ENCODE peak calls at places on chromosomes 4 and X, in eight cellular contexts. Y, M, B, Z, U, R, S and I are unnamed samples.

GRCh38 chr4:136150046-136150445 is 1382.2 kb downstream of the PCDH18 start:
- DNase-seq in Y (no peak), M (no peak), B (no peak), Z (no peak), U (no peak), R (no peak), S (no peak), I (no peak)

GRCh38 chrX:130631011-130631410 is 229.2 kb downstream of the RBMX2 start:
- DNase-seq in Y (no peak), M (no peak), B (no peak), Z (no peak), U (no peak), R (no peak), S (no peak), I (no peak)

GRCh38 chr4:152614337-152614736 is 65.5 kb downstream of the TMEM154 start:
- DNase-seq in Y (no peak), M (no peak), B (no peak), Z (peak), U (no peak), R (no peak), S (peak), I (no peak)

GRCh38 chr4:26858035-26858918 is 2.4 kb upstream of the STIM2 start:
- DNase-seq in Y (no peak), M (no peak), B (no peak), Z (no peak), U (no peak), R (no peak), S (no peak), I (no peak)

GRCh38 chrX:22800360-22800759 is 199.4 kb upstream of the DDX53 start:
- DNase-seq in Y (no peak), M (peak), B (peak), Z (peak), U (peak), R (no peak), S (no peak), I (peak)

GRCh38 chr4:138400528-138400927 is 158.4 kb upstream of the SLC7A11 start:
- DNase-seq in Y (no peak), M (no peak), B (no peak), Z (no peak), U (no peak), R (no peak), S (no peak), I (no peak)

GRCh38 chr4:163895369-163896005 is 401.0 kb downstream of the TMA16 start:
- DNase-seq in Y (no peak), M (no peak), B (no peak), Z (no peak), U (no peak), R (no peak), S (no peak), I (no peak)

GRCh38 chr4:1055721-1056590 is 44.5 kb downstream of the FGFRL1 start:
- DNase-seq in Y (peak), M (peak), B (peak), Z (no peak), U (no peak), R (no peak), S (no peak), I (no peak)

GRCh38 chrX:7235071-7235470 is 87.1 kb upstream of the PUDP start:
- DNase-seq in Y (no peak), M (no peak), B (peak), Z (no peak), U (no peak), R (no peak), S (no peak), I (no peak)

GRCh38 chr4:8182858-8183725 is 16.0 kb upstream of the SH3TC1 start:
- DNase-seq in Y (peak), M (peak), B (peak), Z (peak), U (no peak), R (peak), S (peak), I (no peak)

GRCh38 chr4:122360754-122361153 is 18.1 kb upstream of the ADAD1 start:
- DNase-seq in Y (no peak), M (no peak), B (no peak), Z (no peak), U (no peak), R (no peak), S (no peak), I (no peak)

GRCh38 chr4:159016527-159017137 is 86.2 kb upstream of the RAPGEF2 start:
- DNase-seq in Y (no peak), M (no peak), B (no peak), Z (no peak), U (no peak), R (no peak), S (no peak), I (no peak)

GRCh38 chrX:132413459-132413858 is 75.4 kb downstream of the MBNL3 start:
- DNase-seq in Y (no peak), M (no peak), B (no peak), Z (no peak), U (no peak), R (peak), S (no peak), I (no peak)

GRCh38 chrX:20515841-20516461 is 249.2 kb upstream of the RPS6KA3 start:
- DNase-seq in Y (no peak), M (peak), B (peak), Z (peak), U (peak), R (peak), S (no peak), I (peak)

GRCh38 chr4:90039122-90039521 is 88.1 kb upstream of the CCSER1 start:
- DNase-seq in Y (no peak), M (no peak), B (no peak), Z (no peak), U (no peak), R (no peak), S (no peak), I (no peak)

DNA sequence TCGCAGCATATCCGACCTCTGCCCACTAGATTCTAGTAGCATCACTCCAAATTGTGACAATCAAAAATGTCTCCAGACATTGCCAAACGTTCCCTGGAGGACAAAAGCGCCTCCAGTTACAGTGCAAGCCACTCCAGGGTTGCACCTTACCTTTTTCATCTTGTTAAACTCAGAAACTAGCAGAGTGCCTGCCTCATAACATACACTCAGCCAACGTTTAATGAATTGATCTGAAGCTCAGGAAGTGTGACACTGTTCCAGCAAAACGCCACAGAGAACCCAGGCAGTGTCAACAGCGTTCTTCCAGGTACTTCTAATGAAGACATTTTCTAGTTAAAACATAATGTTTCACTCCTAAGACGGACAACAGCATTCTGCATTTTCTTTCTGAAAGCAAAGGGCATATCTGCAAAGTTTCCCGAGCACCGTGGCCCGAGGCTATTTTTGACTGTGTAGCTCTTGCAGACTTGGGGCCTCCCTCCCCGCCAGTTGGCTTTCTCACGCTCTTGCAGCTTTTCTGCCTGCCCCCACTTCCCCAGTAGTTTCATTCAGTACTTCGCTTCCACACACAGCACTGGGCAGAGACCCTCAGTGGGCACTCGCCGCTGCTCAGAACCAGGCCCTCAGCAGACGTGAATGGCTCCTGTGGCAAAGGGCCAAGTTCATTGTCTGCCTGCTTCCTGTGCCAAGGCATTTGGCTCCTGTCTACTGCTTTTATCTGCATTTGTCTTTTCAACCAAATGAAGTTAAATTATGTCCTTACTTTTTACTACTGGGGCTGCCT is 133.4 kb upstream of the TTC29 start:
- DNase-seq in Y (no peak), M (peak), B (no peak), Z (no peak), U (no peak), R (no peak), S (no peak), I (no peak)
- H3K4me3 ChIP-seq in Y (no peak), M (no peak), B (no peak), Z (no peak), U (no peak), R (no peak), S (no peak), I (no peak)

GRCh38 chr4:131450572-131451209 is 1698.4 kb upstream of the PCDH10 start:
- DNase-seq in Y (no peak), M (no peak), B (no peak), Z (no peak), U (no peak), R (no peak), S (no peak), I (no peak)

DNA sequence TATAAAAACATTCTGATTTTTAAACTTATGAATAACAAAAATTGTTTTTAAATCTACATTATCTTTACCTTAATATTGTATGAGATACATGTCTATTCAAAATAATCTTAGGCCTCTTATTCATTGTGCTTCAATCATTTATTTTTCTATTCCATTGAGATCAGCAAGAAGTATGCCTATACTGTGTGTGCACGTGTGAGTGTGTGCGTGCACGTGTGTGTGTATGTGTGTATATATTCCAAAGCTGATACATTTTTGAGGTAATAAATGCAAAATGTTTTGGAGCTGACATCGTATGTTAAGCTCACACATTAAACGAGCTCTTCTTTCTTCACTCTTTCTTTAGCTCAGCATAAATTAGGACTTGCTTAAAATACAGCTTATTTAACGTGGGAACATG is 1701.2 kb upstream of the PCDH10 start:
- DNase-seq in Y (no peak), M (no peak), B (no peak), Z (no peak), U (no peak), R (no peak), S (no peak), I (no peak)
- TF ChIP-seq CTCF in Y (no peak), M (no peak), B (no peak), Z (no peak), U (no peak), R (no peak), S (no peak), I (no peak)

GRCh38 chrX:100408643-100409315 is 1.3 kb downstream of the PCDH19 start:
- DNase-seq in Y (no peak), M (no peak), B (no peak), Z (no peak), U (no peak), R (no peak), S (no peak), I (no peak)
- H3K4me3 ChIP-seq in Y (peak), M (no peak), B (no peak), Z (no peak), U (no peak), R (no peak), S (no peak), I (no peak)

GRCh38 chr4:107034091-107034698 is 1.9 kb downstream of the DKK2 start:
- DNase-seq in Y (no peak), M (peak), B (peak), Z (no peak), U (no peak), R (no peak), S (no peak), I (no peak)
- TF ChIP-seq CTCF in Y (no peak), M (peak), B (peak), Z (peak), U (peak), R (no peak), S (no peak), I (peak)

GRCh38 chrX:53085661-53086229 is 3.6 kb downstream of the TSPYL2 start:
- DNase-seq in Y (no peak), M (no peak), B (no peak), Z (no peak), U (no peak), R (no peak), S (no peak), I (no peak)

GRCh38 chrX:53089224-53089842 is 4.6 kb upstream of the KANTR start:
- DNase-seq in Y (peak), M (peak), B (peak), Z (peak), U (no peak), R (peak), S (no peak), I (no peak)

GRCh38 chrX:53086464-53086863 is 4.3 kb downstream of the TSPYL2 start:
- DNase-seq in Y (peak), M (peak), B (peak), Z (no peak), U (no peak), R (no peak), S (no peak), I (no peak)

GRCh38 chrX:53087378-53087777 is 5.2 kb downstream of the TSPYL2 start:
- DNase-seq in Y (no peak), M (no peak), B (no peak), Z (no peak), U (no peak), R (no peak), S (no peak), I (no peak)

GRCh38 chrX:53088136-53088974 is 5.6 kb upstream of the KANTR start:
- DNase-seq in Y (peak), M (peak), B (peak), Z (peak), U (no peak), R (no peak), S (peak), I (no peak)
- H3K4me3 ChIP-seq in Y (peak), M (peak), B (peak), Z (peak), U (peak), R (no peak), S (peak), I (peak)